ENCODE peak calls at places on chromosomes 16 and 17, in four cellular contexts. R, D, M and A are unnamed samples.

GRCh38 chr17:1423456-1424135 is 23.6 kb upstream of the YWHAE start:
- DNase-seq in M (no peak), D (no peak), R (no peak), A (no peak)

GRCh38 chr17:42289863-42290165 is 1.5 kb downstream of the STAT5A start:
- DNase-seq in M (no peak), R (no peak), D (no peak), A (no peak)

GRCh38 chr17:50129946-50130777 is at the start of gene SAMD14:
- DNase-seq in D (no peak), R (no peak), M (peak; percentile 28), A (peak; percentile 67)

GRCh38 chr17:82602986-82603385 is 45.3 kb downstream of the WDR45B start:
- DNase-seq in D (no peak), R (peak; percentile 21), M (no peak), A (no peak)

GRCh38 chr17:32636593-32637218 is 149.9 kb downstream of the CDK5R1 start:
- DNase-seq in M (no peak), D (no peak), R (no peak), A (no peak)

GRCh38 chr17:61551255-61551742 is 39.7 kb downstream of the NACA2 start:
- DNase-seq in D (no peak), R (no peak), M (peak; percentile 20), A (no peak)

GRCh38 chr17:32626371-32626770 is 139.6 kb downstream of the CDK5R1 start:
- DNase-seq in R (no peak), D (no peak), M (no peak), A (no peak)

GRCh38 chr16:86540894-86541293 is 14.1 kb downstream of the MTHFSD start:
- DNase-seq in M (no peak), R (no peak), D (no peak), A (no peak)

GRCh38 chr17:37713624-37714023 is 31.2 kb downstream of the HNF1B start:
- DNase-seq in D (no peak), M (no peak), R (no peak), A (no peak)

GRCh38 chr16:23955088-23955487 is 119.3 kb downstream of the PRKCB start:
- DNase-seq in R (no peak), M (no peak), D (no peak), A (no peak)

GRCh38 chr17:57927048-57927723 is 28.0 kb downstream of the CUEDC1 start:
- DNase-seq in D (no peak), R (no peak), M (no peak), A (no peak)

GRCh38 chr16:89505204-89506112 is 2.7 kb upstream of the SPG7 start:
- DNase-seq in M (peak; percentile 99), R (peak; percentile 88), D (peak; percentile 92), A (peak; percentile 78)

GRCh38 chr17:1323336-1323735 is 43.9 kb downstream of the TRARG1 start:
- DNase-seq in D (no peak), R (no peak), M (peak; percentile 40), A (no peak)

GRCh38 chr17:67156269-67157199 is 88.5 kb downstream of the HELZ start:
- DNase-seq in M (peak; percentile 47), R (no peak), D (no peak), A (no peak)

GRCh38 chr17:61614219-61614618 is 23.2 kb upstream of the NACA2 start:
- DNase-seq in D (no peak), M (no peak), R (no peak), A (no peak)

DNA sequence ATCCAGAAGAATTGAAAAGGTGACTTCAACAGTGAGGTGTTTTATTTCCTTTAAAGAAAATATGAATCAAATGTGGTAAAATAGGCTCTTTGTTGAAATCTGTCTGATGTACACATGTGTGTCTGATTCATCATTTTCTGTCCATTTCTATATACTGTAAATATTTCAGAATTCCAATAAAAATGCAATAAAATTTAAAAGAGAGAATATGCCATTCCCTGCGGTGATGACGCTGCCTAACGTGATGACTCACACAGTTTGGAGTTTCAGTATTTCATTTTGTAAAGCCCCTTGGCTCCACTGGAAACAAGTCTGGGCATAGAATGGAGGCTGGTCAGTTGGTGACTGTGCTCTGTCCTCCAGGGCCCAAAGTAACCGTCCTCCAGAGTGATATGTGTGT is 482.5 kb upstream of the CDH5 start:
- DNase-seq in M (no peak), D (no peak), R (no peak), A (no peak)
- TF ChIP-seq SPI1 in M (no peak), D (no peak), R (no peak), A (no peak)

GRCh38 chr17:76351526-76352071 is 2.1 kb downstream of the PRPSAP1 start:
- DNase-seq in M (no peak), R (no peak), D (no peak), A (no peak)
- TF ChIP-seq SPI1 in M (no peak), R (no peak), D (no peak), A (no peak)

GRCh38 chr17:39674179-39674578 is 5.9 kb downstream of the PNMT start:
- DNase-seq in M (no peak), R (no peak), D (no peak), A (no peak)
- TF ChIP-seq SPI1 in M (no peak), R (no peak), D (no peak), A (no peak)

GRCh38 chr16:88454315-88455057 is 1.4 kb downstream of the ZFPM1 start:
- DNase-seq in M (no peak), R (no peak), D (no peak), A (no peak)
- TF ChIP-seq SPI1 in M (no peak), R (no peak), D (no peak), A (no peak)

GRCh38 chr17:7801582-7801981 is 32.4 kb upstream of the KDM6B start:
- DNase-seq in M (no peak), D (no peak), R (no peak), A (no peak)
- TF ChIP-seq SPI1 in M (no peak), D (no peak), R (no peak), A (no peak)

GRCh38 chr16:55717326-55717725 is 61.5 kb downstream of the SLC6A2 start:
- DNase-seq in R (no peak), M (no peak), D (no peak), A (no peak)
- TF ChIP-seq SPI1 in R (no peak), M (no peak), D (no peak), A (no peak)

DNA sequence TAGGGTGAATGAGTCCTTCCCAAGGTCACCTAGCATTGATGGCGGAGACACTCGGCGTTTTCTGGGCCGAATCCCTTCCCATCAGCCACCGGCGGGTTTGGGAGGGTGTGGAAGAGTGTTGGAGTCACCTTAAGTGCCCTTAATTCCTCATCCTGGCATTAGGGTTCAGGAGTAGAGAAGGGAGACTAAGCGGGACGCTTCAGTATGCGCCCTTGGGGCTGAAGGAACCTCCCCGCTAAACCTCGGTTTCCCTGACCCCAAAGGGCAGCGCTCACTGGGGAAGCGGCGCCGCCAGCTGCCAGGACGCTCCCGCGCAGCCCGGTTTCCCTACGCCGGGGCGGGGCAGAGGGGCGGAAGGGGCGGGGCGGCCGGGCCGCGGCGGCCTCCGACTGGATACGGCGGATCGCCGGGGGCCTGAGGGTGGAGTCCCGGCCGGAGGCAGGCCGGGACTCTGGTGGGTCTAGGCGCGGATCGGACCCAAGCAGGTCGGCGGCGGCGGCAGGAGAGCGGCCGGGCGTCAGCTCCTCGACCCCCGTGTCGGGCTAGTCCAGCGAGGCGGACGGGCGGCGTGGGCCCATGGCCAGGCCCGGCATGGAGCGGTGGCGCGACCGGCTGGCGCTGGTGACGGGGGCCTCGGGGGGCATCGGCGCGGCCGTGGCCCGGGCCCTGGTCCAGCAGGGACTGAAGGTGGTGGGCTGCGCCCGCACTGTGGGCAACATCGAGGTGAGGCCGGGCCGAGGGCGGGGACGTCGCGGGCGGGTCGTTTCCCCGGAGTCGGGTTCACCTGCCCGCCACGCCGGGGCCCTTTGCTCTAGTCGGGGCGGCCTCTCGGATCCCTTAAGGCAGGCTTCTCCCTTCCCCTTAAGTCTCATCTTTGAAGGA is at the start of gene DHRS11:
- DNase-seq in M (peak; percentile 89), R (no peak), D (peak; percentile 78), A (peak; percentile 96)
- TF ChIP-seq SPI1 in M (peak; percentile 14), R (no peak), D (peak; percentile 9), A (no peak)

GRCh38 chr16:27430512-27430911 is 28.5 kb downstream of the IL21R start:
- DNase-seq in R (no peak), D (no peak), M (no peak), A (no peak)

GRCh38 chr16:27430923-27431484 is 29.0 kb downstream of the IL21R start:
- DNase-seq in M (peak; percentile 81), D (peak; percentile 55), R (no peak), A (peak; percentile 53)

GRCh38 chr16:27429981-27430441 is 28.0 kb downstream of the IL21R start:
- DNase-seq in M (no peak), D (no peak), R (no peak), A (no peak)

GRCh38 chr16:27428035-27428785 is 26.2 kb downstream of the IL21R start:
- DNase-seq in D (peak; percentile 36), R (no peak), M (no peak), A (no peak)

GRCh38 chr16:27429330-27429871 is 27.4 kb downstream of the IL21R start:
- DNase-seq in R (no peak), D (no peak), M (no peak), A (no peak)
- TF ChIP-seq SPI1 in R (no peak), D (no peak), M (no peak), A (no peak)

GRCh38 chr17:64706224-64707076 is 44.3 kb upstream of the SMURF2 start:
- DNase-seq in M (no peak), R (no peak), D (no peak), A (no peak)

GRCh38 chr17:64702815-64703214 is 40.7 kb upstream of the SMURF2 start:
- DNase-seq in R (no peak), M (no peak), D (no peak), A (no peak)

GRCh38 chr17:64709481-64709880 is 47.4 kb upstream of the SMURF2 start:
- DNase-seq in D (no peak), R (no peak), M (peak; percentile 50), A (no peak)

DNA sequence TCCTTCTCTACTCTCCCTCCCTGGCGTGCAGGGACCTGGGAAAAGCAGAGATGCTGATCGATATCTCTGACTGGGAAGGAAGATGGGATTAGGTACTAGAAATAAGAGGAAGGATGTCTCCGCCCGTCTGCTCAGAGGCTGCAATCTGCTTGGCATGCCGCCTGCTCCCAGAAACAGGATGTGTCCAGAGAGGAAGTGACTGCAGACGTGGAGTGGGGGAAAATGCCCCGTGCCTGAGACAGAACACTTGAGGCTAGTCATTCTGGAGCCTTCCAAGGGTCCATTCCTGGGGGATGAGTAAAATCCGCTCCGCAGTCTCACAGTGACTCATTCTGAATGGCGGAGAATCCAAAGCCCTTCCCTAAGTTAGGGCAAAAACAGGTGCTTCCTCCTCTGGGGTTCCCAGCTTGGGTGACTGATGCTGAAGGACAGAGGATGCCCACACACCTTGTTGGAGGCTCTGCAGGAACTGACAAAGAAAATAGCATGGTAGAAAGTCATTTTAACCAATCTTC is 45.0 kb upstream of the SMURF2 start:
- DNase-seq in M (no peak), D (peak; percentile 87), R (no peak), A (no peak)
- TF ChIP-seq SPI1 in M (peak; percentile 83), D (peak; percentile 98), R (peak; percentile 25), A (peak; percentile 40)